ENCODE peak calls at places on chromosomes 16 and 17, in eight cellular contexts. One of them, this sample, is unnamed. For H3K4me1, the result is how much of the 10 kb centered on the place peaks cover.

GRCh38 chr16:13935408-13935807 is 15.5 kb downstream of the ERCC4 start:
- DNase-seq in right lobe of liver: no peak
- DNase-seq in stomach: no peak
- DNase-seq in uterus: no peak
- DNase-seq in CD8-positive, alpha-beta T cell: no peak
- DNase-seq in heart right ventricle: no peak
- DNase-seq in esophagus muscularis mucosa: no peak
- DNase-seq in cardiac muscle cell: no peak
- DNase-seq in this sample: no peak

GRCh38 chr17:561118-561517 is 153.5 kb downstream of the VPS53 start:
- DNase-seq in stomach: no peak
- DNase-seq in heart right ventricle: no peak
- DNase-seq in cardiac muscle cell: no peak
- DNase-seq in right lobe of liver: no peak
- DNase-seq in uterus: no peak
- DNase-seq in CD8-positive, alpha-beta T cell: no peak
- DNase-seq in esophagus muscularis mucosa: no peak
- DNase-seq in this sample: no peak

GRCh38 chr16:29307598-29308507 is 98.7 kb downstream of the NPIPB11 start:
- DNase-seq in stomach: no peak
- DNase-seq in uterus: no peak
- DNase-seq in CD8-positive, alpha-beta T cell: no peak
- DNase-seq in esophagus muscularis mucosa: no peak
- DNase-seq in heart right ventricle: no peak
- DNase-seq in cardiac muscle cell: no peak
- DNase-seq in right lobe of liver: no peak
- DNase-seq in this sample: no peak

GRCh38 chr17:80960037-80960796 is 31.4 kb upstream of the CHMP6 start:
- DNase-seq in heart right ventricle: no peak
- DNase-seq in right lobe of liver: no peak
- DNase-seq in cardiac muscle cell: no peak
- DNase-seq in uterus: no peak
- DNase-seq in CD8-positive, alpha-beta T cell: no peak
- DNase-seq in esophagus muscularis mucosa: no peak
- DNase-seq in stomach: no peak
- DNase-seq in this sample: no peak

GRCh38 chr17:48812001-48812400 is 5.0 kb downstream of the TTLL6 start:
- DNase-seq in heart right ventricle: no peak
- DNase-seq in uterus: no peak
- DNase-seq in stomach: no peak
- DNase-seq in cardiac muscle cell: no peak
- DNase-seq in right lobe of liver: no peak
- DNase-seq in esophagus muscularis mucosa: no peak
- DNase-seq in CD8-positive, alpha-beta T cell: no peak
- DNase-seq in this sample: no peak

GRCh38 chr16:49458656-49459445 is 85.2 kb downstream of the C16orf78 start:
- DNase-seq in heart right ventricle: no peak
- DNase-seq in stomach: peak
- DNase-seq in right lobe of liver: peak
- DNase-seq in uterus: no peak
- DNase-seq in cardiac muscle cell: no peak
- DNase-seq in esophagus muscularis mucosa: peak
- DNase-seq in CD8-positive, alpha-beta T cell: no peak
- DNase-seq in this sample: no peak

GRCh38 chr16:6573577-6573976 is 759.1 kb upstream of the RBFOX1 start:
- DNase-seq in stomach: no peak
- DNase-seq in cardiac muscle cell: peak
- DNase-seq in esophagus muscularis mucosa: no peak
- DNase-seq in uterus: no peak
- DNase-seq in CD8-positive, alpha-beta T cell: no peak
- DNase-seq in heart right ventricle: no peak
- DNase-seq in right lobe of liver: no peak
- DNase-seq in this sample: no peak

GRCh38 chr17:74763565-74764387 is 12.4 kb downstream of the NAT9 start:
- DNase-seq in heart right ventricle: no peak
- DNase-seq in cardiac muscle cell: peak
- DNase-seq in CD8-positive, alpha-beta T cell: peak
- DNase-seq in stomach: no peak
- DNase-seq in right lobe of liver: peak
- DNase-seq in esophagus muscularis mucosa: no peak
- DNase-seq in uterus: no peak
- DNase-seq in this sample: no peak

GRCh38 chr17:41486809-41487530 is 2.7 kb downstream of the KRT36 start:
- DNase-seq in CD8-positive, alpha-beta T cell: peak
- DNase-seq in cardiac muscle cell: peak
- DNase-seq in stomach: peak
- DNase-seq in esophagus muscularis mucosa: no peak
- DNase-seq in right lobe of liver: no peak
- DNase-seq in heart right ventricle: no peak
- DNase-seq in uterus: no peak
- DNase-seq in this sample: peak

GRCh38 chr16:22098538-22099255 is 6.4 kb downstream of the VWA3A start:
- DNase-seq in uterus: no peak
- DNase-seq in heart right ventricle: peak
- DNase-seq in right lobe of liver: no peak
- DNase-seq in stomach: no peak
- DNase-seq in esophagus muscularis mucosa: no peak
- DNase-seq in cardiac muscle cell: peak
- DNase-seq in CD8-positive, alpha-beta T cell: no peak
- DNase-seq in this sample: no peak

GRCh38 chr17:703081-703875 is 11.4 kb downstream of the VPS53 start:
- DNase-seq in CD8-positive, alpha-beta T cell: no peak
- DNase-seq in uterus: no peak
- DNase-seq in right lobe of liver: no peak
- DNase-seq in cardiac muscle cell: no peak
- DNase-seq in esophagus muscularis mucosa: no peak
- DNase-seq in heart right ventricle: no peak
- DNase-seq in stomach: no peak
- DNase-seq in this sample: no peak

GRCh38 chr17:37111329-37111728 is 162.6 kb downstream of the AATF start:
- DNase-seq in right lobe of liver: no peak
- DNase-seq in heart right ventricle: no peak
- DNase-seq in esophagus muscularis mucosa: no peak
- DNase-seq in cardiac muscle cell: no peak
- DNase-seq in stomach: no peak
- DNase-seq in uterus: no peak
- DNase-seq in CD8-positive, alpha-beta T cell: no peak
- DNase-seq in this sample: no peak

GRCh38 chr17:72039490-72039889 is 81.3 kb upstream of the SOX9 start:
- DNase-seq in esophagus muscularis mucosa: no peak
- DNase-seq in heart right ventricle: no peak
- DNase-seq in right lobe of liver: no peak
- DNase-seq in CD8-positive, alpha-beta T cell: no peak
- DNase-seq in uterus: no peak
- DNase-seq in stomach: no peak
- DNase-seq in cardiac muscle cell: no peak
- DNase-seq in this sample: no peak

GRCh38 chr16:46691720-46692119 is 2.3 kb downstream of the ORC6 start:
- DNase-seq in esophagus muscularis mucosa: no peak
- DNase-seq in cardiac muscle cell: no peak
- DNase-seq in heart right ventricle: no peak
- DNase-seq in stomach: no peak
- DNase-seq in right lobe of liver: no peak
- DNase-seq in CD8-positive, alpha-beta T cell: no peak
- DNase-seq in uterus: no peak
- DNase-seq in this sample: no peak

GRCh38 chr17:37802712-37803416 is 58.0 kb upstream of the HNF1B start:
- DNase-seq in stomach: peak
- DNase-seq in right lobe of liver: peak
- DNase-seq in uterus: no peak
- DNase-seq in esophagus muscularis mucosa: no peak
- DNase-seq in heart right ventricle: peak
- DNase-seq in cardiac muscle cell: no peak
- DNase-seq in CD8-positive, alpha-beta T cell: no peak
- DNase-seq in this sample: no peak

GRCh38 chr17:56681561-56682266 is 88.2 kb downstream of the NOG start:
- DNase-seq in right lobe of liver: no peak
- DNase-seq in cardiac muscle cell: no peak
- DNase-seq in CD8-positive, alpha-beta T cell: no peak
- DNase-seq in stomach: no peak
- DNase-seq in esophagus muscularis mucosa: no peak
- DNase-seq in heart right ventricle: no peak
- DNase-seq in uterus: no peak
- DNase-seq in this sample: no peak

GRCh38 chr16:81201267-81201666 is 37.2 kb upstream of the BCO1 start:
- DNase-seq in esophagus muscularis mucosa: no peak
- DNase-seq in heart right ventricle: no peak
- DNase-seq in cardiac muscle cell: no peak
- DNase-seq in uterus: no peak
- DNase-seq in right lobe of liver: peak
- DNase-seq in CD8-positive, alpha-beta T cell: no peak
- DNase-seq in stomach: no peak
- DNase-seq in this sample: no peak

GRCh38 chr16:84604477-84605013 is 13.3 kb downstream of the COTL1 start:
- DNase-seq in esophagus muscularis mucosa: no peak
- DNase-seq in right lobe of liver: no peak
- DNase-seq in cardiac muscle cell: peak
- DNase-seq in CD8-positive, alpha-beta T cell: no peak
- DNase-seq in stomach: no peak
- DNase-seq in uterus: no peak
- DNase-seq in heart right ventricle: no peak
- DNase-seq in this sample: no peak

GRCh38 chr17:76027159-76027839 is at the start of gene EVPL:
- DNase-seq in cardiac muscle cell: no peak
- DNase-seq in esophagus muscularis mucosa: no peak
- DNase-seq in stomach: peak
- DNase-seq in CD8-positive, alpha-beta T cell: no peak
- DNase-seq in heart right ventricle: no peak
- DNase-seq in right lobe of liver: no peak
- DNase-seq in uterus: no peak
- DNase-seq in this sample: peak

GRCh38 chr16:71423865-71424264 is 18.0 kb downstream of the TLE7 start:
- DNase-seq in stomach: no peak
- DNase-seq in uterus: no peak
- DNase-seq in right lobe of liver: no peak
- DNase-seq in CD8-positive, alpha-beta T cell: no peak
- DNase-seq in esophagus muscularis mucosa: no peak
- DNase-seq in cardiac muscle cell: no peak
- DNase-seq in heart right ventricle: no peak
- DNase-seq in this sample: no peak

GRCh38 chr16:11202260-11203091 is 53.5 kb downstream of the SOCS1 start:
- DNase-seq in right lobe of liver: no peak
- DNase-seq in CD8-positive, alpha-beta T cell: no peak
- DNase-seq in esophagus muscularis mucosa: no peak
- DNase-seq in stomach: no peak
- DNase-seq in uterus: no peak
- DNase-seq in heart right ventricle: no peak
- DNase-seq in cardiac muscle cell: no peak
- DNase-seq in this sample: no peak

DNA sequence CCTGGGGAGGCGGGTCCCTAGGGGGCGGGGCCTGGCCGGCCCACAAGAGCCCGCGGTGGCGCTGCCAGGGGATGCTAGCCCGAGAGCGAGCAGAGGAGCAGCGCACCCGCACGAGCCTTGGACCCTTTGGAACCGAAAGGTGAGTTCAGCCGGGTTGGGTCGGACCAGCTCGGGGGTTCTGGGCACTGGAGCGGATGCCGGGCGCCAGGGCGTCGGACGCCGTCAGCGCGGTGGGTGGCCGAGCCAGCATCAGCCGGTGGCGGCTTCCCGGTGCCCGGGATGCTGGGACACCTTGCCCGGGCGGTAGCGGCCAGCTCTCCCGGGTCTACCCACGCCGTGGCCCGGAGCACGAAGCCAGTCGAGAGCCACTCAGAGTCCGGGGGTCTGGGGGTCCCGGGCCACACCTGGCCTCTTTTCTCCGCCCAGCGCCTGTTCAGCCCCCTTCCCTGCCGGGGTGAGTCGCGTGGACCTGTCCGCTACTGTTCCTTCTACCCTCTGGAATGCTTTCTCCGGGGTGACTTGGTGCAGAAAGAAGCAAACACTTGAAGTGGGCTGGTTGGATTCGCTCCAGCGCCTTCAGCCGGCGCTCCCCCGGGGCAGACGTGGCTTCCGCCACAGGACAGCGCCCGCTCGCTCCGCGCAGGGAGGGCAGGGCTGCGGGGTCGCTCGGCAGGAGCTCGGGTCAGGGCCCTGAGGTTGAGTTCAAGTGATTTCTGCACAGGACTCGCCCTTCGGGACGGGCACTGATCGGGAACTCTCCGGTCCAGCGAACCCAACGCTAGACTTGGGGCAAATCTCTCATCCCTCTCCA is at the start of gene SCNN1G:
- DNase-seq in uterus: no peak
- DNase-seq in CD8-positive, alpha-beta T cell: no peak
- DNase-seq in cardiac muscle cell: peak
- DNase-seq in heart right ventricle: no peak
- DNase-seq in right lobe of liver: no peak
- DNase-seq in stomach: peak
- DNase-seq in esophagus muscularis mucosa: no peak
- DNase-seq in this sample: peak
- TF ChIP-seq CTCF in uterus: no peak
- TF ChIP-seq CTCF in CD8-positive, alpha-beta T cell: peak
- TF ChIP-seq CTCF in cardiac muscle cell: no peak
- TF ChIP-seq CTCF in heart right ventricle: peak
- TF ChIP-seq CTCF in right lobe of liver: peak
- TF ChIP-seq CTCF in stomach: peak
- TF ChIP-seq CTCF in esophagus muscularis mucosa: no peak
- TF ChIP-seq CTCF in this sample: peak

GRCh38 chr17:82305727-82306300 is 11.6 kb downstream of the CD7 start:
- DNase-seq in right lobe of liver: no peak
- DNase-seq in stomach: no peak
- DNase-seq in cardiac muscle cell: no peak
- DNase-seq in CD8-positive, alpha-beta T cell: peak
- DNase-seq in heart right ventricle: no peak
- DNase-seq in esophagus muscularis mucosa: no peak
- DNase-seq in uterus: no peak
- DNase-seq in this sample: no peak
- H3K4me1 ChIP-seq in right lobe of liver: under half
- H3K4me1 ChIP-seq in stomach: under half
- H3K4me1 ChIP-seq in cardiac muscle cell: under half
- H3K4me1 ChIP-seq in CD8-positive, alpha-beta T cell: half or more
- H3K4me1 ChIP-seq in heart right ventricle: under half
- H3K4me1 ChIP-seq in esophagus muscularis mucosa: under half
- H3K4me1 ChIP-seq in uterus: under half
- H3K4me1 ChIP-seq in this sample: under half

DNA sequence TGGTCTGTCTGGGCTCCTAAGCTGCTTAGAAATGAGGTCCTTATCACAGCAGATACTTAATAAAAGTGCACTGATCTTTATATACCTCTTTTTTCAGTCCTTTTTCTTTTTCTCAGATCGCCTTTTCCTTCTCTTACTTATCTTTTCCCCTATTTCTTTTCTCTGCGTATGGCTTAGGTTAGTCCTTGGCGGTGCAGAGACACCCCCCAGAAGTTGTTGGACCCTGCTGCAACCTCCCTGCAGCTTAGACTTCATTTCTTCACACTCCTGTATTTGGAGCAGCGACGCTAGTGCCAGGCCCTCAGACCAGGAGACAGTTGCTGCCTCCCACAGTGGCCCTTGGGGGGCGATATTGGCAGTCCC is 67.6 kb downstream of the CENPV start:
- DNase-seq in right lobe of liver: no peak
- DNase-seq in cardiac muscle cell: no peak
- DNase-seq in heart right ventricle: no peak
- DNase-seq in uterus: no peak
- DNase-seq in esophagus muscularis mucosa: no peak
- DNase-seq in stomach: no peak
- DNase-seq in CD8-positive, alpha-beta T cell: no peak
- DNase-seq in this sample: no peak
- H3K4me3 ChIP-seq in right lobe of liver: no peak
- H3K4me3 ChIP-seq in cardiac muscle cell: no peak
- H3K4me3 ChIP-seq in heart right ventricle: no peak
- H3K4me3 ChIP-seq in uterus: no peak
- H3K4me3 ChIP-seq in esophagus muscularis mucosa: peak
- H3K4me3 ChIP-seq in stomach: no peak
- H3K4me3 ChIP-seq in CD8-positive, alpha-beta T cell: peak
- H3K4me3 ChIP-seq in this sample: peak

GRCh38 chr17:29143894-29144293 is 36.3 kb downstream of the MYO18A start:
- DNase-seq in CD8-positive, alpha-beta T cell: no peak
- DNase-seq in right lobe of liver: peak
- DNase-seq in stomach: no peak
- DNase-seq in uterus: no peak
- DNase-seq in heart right ventricle: no peak
- DNase-seq in cardiac muscle cell: peak
- DNase-seq in esophagus muscularis mucosa: no peak
- DNase-seq in this sample: no peak
- TF ChIP-seq CTCF in CD8-positive, alpha-beta T cell: no peak
- TF ChIP-seq CTCF in right lobe of liver: peak
- TF ChIP-seq CTCF in stomach: no peak
- TF ChIP-seq CTCF in uterus: no peak
- TF ChIP-seq CTCF in heart right ventricle: peak
- TF ChIP-seq CTCF in cardiac muscle cell: peak
- TF ChIP-seq CTCF in esophagus muscularis mucosa: peak
- TF ChIP-seq CTCF in this sample: peak